ENCODE peak calls at places on chromosomes 2 and 18, in five cellular contexts. N is stimulated activated CD4-positive, alpha-beta T cell treated with anti-CD3 and anti-CD28 coated beads, Interleukin-4, amount 100 ng/mL, for 24 hours; H is A172; L is adrenal gland; F is activated CD8-positive, alpha-beta memory T cell treated with anti-CD3 and anti-CD28 coated beads, Interleukin-2, amount 50 U/mL, for 4 hours. W is an unnamed sample.
A peak's percentile ranks its signal among the peaks of the same experiment; 100 is the strongest.

GRCh38 chr2:120741514-120742448 is 6.1 kb downstream of the GLI2 start:
- DNase-seq in N (no peak), H (no peak), L (peak; percentile 20), F (no peak), W (no peak)

GRCh38 chr18:59566507-59566906 is 130.7 kb downstream of the CCBE1 start:
- DNase-seq in N (no peak), H (no peak), L (peak; percentile 40), F (no peak), W (no peak)

GRCh38 chr2:144390424-144391020 is 129.4 kb downstream of the ZEB2 start:
- DNase-seq in N (no peak), H (no peak), L (no peak), F (no peak), W (no peak)

GRCh38 chr2:88729061-88729745 is 37.7 kb downstream of the RPIA start:
- DNase-seq in N (no peak), H (peak; percentile 89), L (no peak), F (no peak), W (no peak)

GRCh38 chr2:225779829-225780228 is 380.3 kb downstream of the NYAP2 start:
- DNase-seq in N (no peak), H (no peak), L (no peak), F (no peak), W (no peak)

GRCh38 chr18:8944871-8945245 is 157.6 kb upstream of the NDUFV2 start:
- DNase-seq in N (no peak), H (no peak), L (no peak), F (no peak), W (no peak)

GRCh38 chr18:73756256-73757091 is 391.2 kb downstream of the FBXO15 start:
- DNase-seq in N (no peak), H (no peak), L (no peak), F (no peak), W (no peak)

GRCh38 chr2:28452534-28453081 is 43.3 kb upstream of the PLB1 start:
- DNase-seq in N (peak; percentile 86), H (peak; percentile 57), L (peak; percentile 90), F (peak; percentile 84), W (peak; percentile 92)

GRCh38 chr2:224178085-224178484 is 139.0 kb upstream of the SERPINE2 start:
- DNase-seq in N (no peak), H (no peak), L (no peak), F (no peak), W (no peak)

GRCh38 chr2:120677696-120678095 is 58.0 kb upstream of the GLI2 start:
- DNase-seq in N (no peak), H (no peak), L (no peak), F (no peak), W (no peak)

GRCh38 chr2:119402645-119403560 is 28.8 kb upstream of the TMEM37 start:
- DNase-seq in N (no peak), H (no peak), L (peak; percentile 53), F (no peak), W (no peak)

GRCh38 chr2:128619471-128620325 is 301.0 kb upstream of the HS6ST1 start:
- DNase-seq in N (no peak), H (no peak), L (no peak), F (no peak), W (no peak)

GRCh38 chr2:27085670-27086089 is 892 bp upstream of the KHK start:
- DNase-seq in N (peak; percentile 32), H (peak; percentile 44), L (peak; percentile 82), F (peak; percentile 45), W (peak; percentile 54)

GRCh38 chr2:176413786-176414185 is 144.5 kb downstream of the MTX2 start:
- DNase-seq in N (no peak), H (no peak), L (no peak), F (no peak), W (no peak)

GRCh38 chr2:71581015-71581414 is 127.7 kb downstream of the DYSF start:
- DNase-seq in N (no peak), H (no peak), L (no peak), F (no peak), W (no peak)

GRCh38 chr2:105328281-105329196 is 996 bp downstream of the TGFBRAP1 start:
- DNase-seq in N (peak; percentile 12), H (peak; percentile 18), L (peak; percentile 31), F (no peak), W (peak; percentile 43)

GRCh38 chr2:88874063-88874657 is 182.7 kb downstream of the RPIA start:
- DNase-seq in N (peak; percentile 49), H (peak; percentile 59), L (peak; percentile 59), F (peak; percentile 31), W (peak; percentile 32)

GRCh38 chr2:215171151-215171550 is 32.7 kb upstream of the ABCA12 start:
- DNase-seq in N (no peak), H (peak; percentile 37), L (no peak), F (no peak), W (no peak)